ENCODE peak calls at places on chromosomes 3 and 15, in four cellular contexts. One of them, this sample, is unnamed.

GRCh38 chr15:64222573-64223361 is 59.9 kb upstream of the PPIB start:
- DNase-seq in trophoblast cell: no peak
- DNase-seq in IMR-90: peak; percentile 32
- DNase-seq in neuronal stem cell: no peak
- DNase-seq in this sample: no peak

GRCh38 chr15:58551764-58552504 is 120.1 kb downstream of the LIPC start:
- DNase-seq in neuronal stem cell: no peak
- DNase-seq in IMR-90: peak; percentile 96
- DNase-seq in trophoblast cell: peak; percentile 55
- DNase-seq in this sample: peak; percentile 96

GRCh38 chr15:69853572-69853971 is 244.1 kb downstream of the TLE3 start:
- DNase-seq in trophoblast cell: peak; percentile 95
- DNase-seq in IMR-90: peak; percentile 84
- DNase-seq in neuronal stem cell: no peak
- DNase-seq in this sample: peak; percentile 98

GRCh38 chr3:160842021-160843005 is 86.3 kb downstream of the PPM1L start:
- DNase-seq in IMR-90: no peak
- DNase-seq in trophoblast cell: peak; percentile 65
- DNase-seq in neuronal stem cell: no peak
- DNase-seq in this sample: no peak

GRCh38 chr3:195259146-195259563 is 11.8 kb downstream of the XXYLT1 start:
- DNase-seq in IMR-90: peak; percentile 32
- DNase-seq in neuronal stem cell: no peak
- DNase-seq in trophoblast cell: no peak
- DNase-seq in this sample: peak; percentile 72

GRCh38 chr15:73142802-73143762 is 90.8 kb downstream of the NEO1 start:
- DNase-seq in IMR-90: no peak
- DNase-seq in neuronal stem cell: no peak
- DNase-seq in trophoblast cell: no peak
- DNase-seq in this sample: no peak

GRCh38 chr15:77386626-77387025 is 33.3 kb downstream of the PEAK1 start:
- DNase-seq in trophoblast cell: no peak
- DNase-seq in neuronal stem cell: no peak
- DNase-seq in IMR-90: no peak
- DNase-seq in this sample: no peak

GRCh38 chr15:23411841-23412240 is 35.2 kb downstream of the GOLGA6L2 start:
- DNase-seq in IMR-90: no peak
- DNase-seq in trophoblast cell: no peak
- DNase-seq in neuronal stem cell: no peak
- DNase-seq in this sample: no peak

GRCh38 chr15:88218557-88219214 is 37.9 kb downstream of the NTRK3 start:
- DNase-seq in IMR-90: no peak
- DNase-seq in trophoblast cell: no peak
- DNase-seq in neuronal stem cell: no peak
- DNase-seq in this sample: no peak

GRCh38 chr3:79019137-79019923 is 748.5 kb downstream of the ROBO1 start:
- DNase-seq in trophoblast cell: peak; percentile 5
- DNase-seq in neuronal stem cell: peak; percentile 81
- DNase-seq in IMR-90: peak; percentile 93
- DNase-seq in this sample: peak; percentile 95

GRCh38 chr3:55332191-55332590 is 154.9 kb downstream of the WNT5A start:
- DNase-seq in trophoblast cell: no peak
- DNase-seq in IMR-90: no peak
- DNase-seq in neuronal stem cell: no peak
- DNase-seq in this sample: no peak

GRCh38 chr3:146163584-146163983 is 2.6 kb upstream of the PLOD2 start:
- DNase-seq in trophoblast cell: no peak
- DNase-seq in neuronal stem cell: no peak
- DNase-seq in IMR-90: peak; percentile 94
- DNase-seq in this sample: peak; percentile 64

GRCh38 chr3:152241142-152242067 is 27.3 kb upstream of the MBNL1 start:
- DNase-seq in IMR-90: no peak
- DNase-seq in neuronal stem cell: no peak
- DNase-seq in trophoblast cell: no peak
- DNase-seq in this sample: peak; percentile 31

GRCh38 chr3:67692621-67693020 is 38.2 kb upstream of the SUCLG2 start:
- DNase-seq in trophoblast cell: peak; percentile 58
- DNase-seq in neuronal stem cell: no peak
- DNase-seq in IMR-90: no peak
- DNase-seq in this sample: peak; percentile 56

GRCh38 chr15:93130111-93130510 is 41.1 kb upstream of the RGMA start:
- DNase-seq in neuronal stem cell: no peak
- DNase-seq in trophoblast cell: no peak
- DNase-seq in IMR-90: no peak
- DNase-seq in this sample: no peak

GRCh38 chr3:2826453-2826852 is 283.7 kb downstream of the IL5RA start:
- DNase-seq in IMR-90: no peak
- DNase-seq in trophoblast cell: no peak
- DNase-seq in neuronal stem cell: no peak
- DNase-seq in this sample: no peak

GRCh38 chr3:39082652-39083313 is 24.6 kb downstream of the GORASP1 start:
- DNase-seq in neuronal stem cell: no peak
- DNase-seq in trophoblast cell: no peak
- DNase-seq in IMR-90: no peak
- DNase-seq in this sample: no peak

GRCh38 chr15:80780416-80781221 is 1.4 kb downstream of the CEMIP start:
- DNase-seq in neuronal stem cell: peak; percentile 79
- DNase-seq in IMR-90: peak; percentile 62
- DNase-seq in trophoblast cell: no peak
- DNase-seq in this sample: peak; percentile 74

GRCh38 chr15:92339361-92339760 is 54.3 kb upstream of the ST8SIA2 start:
- DNase-seq in neuronal stem cell: no peak
- DNase-seq in IMR-90: no peak
- DNase-seq in trophoblast cell: no peak
- DNase-seq in this sample: no peak

GRCh38 chr3:13513051-13513912 is 33.2 kb downstream of the HDAC11 start:
- DNase-seq in trophoblast cell: peak; percentile 49
- DNase-seq in neuronal stem cell: no peak
- DNase-seq in IMR-90: peak; percentile 17
- DNase-seq in this sample: no peak

GRCh38 chr3:126636436-126636835 is 18.5 kb downstream of the TXNRD3 start:
- DNase-seq in IMR-90: no peak
- DNase-seq in neuronal stem cell: no peak
- DNase-seq in trophoblast cell: no peak
- DNase-seq in this sample: no peak

DNA sequence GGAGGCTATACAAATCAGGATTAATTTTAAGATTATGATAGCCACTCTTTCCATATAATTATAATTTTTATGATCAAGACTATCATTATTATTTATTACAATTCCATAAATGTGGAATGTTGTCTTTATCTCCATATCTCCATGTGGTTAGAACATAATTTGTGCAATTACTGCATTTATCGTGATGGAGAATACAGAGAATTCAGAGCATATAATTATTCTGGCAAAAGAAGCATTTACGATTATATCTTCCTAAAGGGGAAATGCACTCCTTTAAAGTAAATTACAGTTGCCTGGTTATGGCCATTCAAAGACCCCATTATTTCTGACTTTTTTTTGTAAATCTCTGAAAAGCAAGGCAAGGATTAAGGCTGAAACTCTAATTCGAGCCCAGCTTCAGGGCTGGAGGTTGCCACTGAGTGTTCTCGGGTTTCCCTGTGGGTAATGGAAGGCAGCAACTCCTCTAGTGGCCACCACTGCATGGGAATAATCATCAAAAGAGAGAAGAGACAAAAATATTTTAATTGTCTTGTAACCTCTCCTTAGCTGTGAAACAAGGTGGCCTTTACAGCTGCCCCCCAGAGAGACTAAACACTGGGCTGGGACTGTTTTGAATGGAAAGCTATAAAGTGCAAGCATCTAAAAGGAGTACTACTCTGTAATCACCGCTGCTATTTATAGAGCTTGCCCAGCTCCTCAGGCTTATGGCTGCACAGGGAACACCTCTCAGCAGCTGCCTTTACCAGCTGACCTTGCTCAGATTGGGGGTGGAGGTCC is 59.8 kb upstream of the PRTG start:
- DNase-seq in trophoblast cell: no peak
- DNase-seq in IMR-90: no peak
- DNase-seq in neuronal stem cell: no peak
- DNase-seq in this sample: no peak
- H3K14ac ChIP-seq in trophoblast cell: no peak overlapping the region
- H3K14ac ChIP-seq in IMR-90: no peak overlapping the region
- H3K14ac ChIP-seq in neuronal stem cell: no peak overlapping the region
- H3K14ac ChIP-seq in this sample: no peak overlapping the region

GRCh38 chr3:43619593-43619992 is 2.2 kb downstream of the ANO10 start:
- DNase-seq in trophoblast cell: no peak
- DNase-seq in IMR-90: no peak
- DNase-seq in neuronal stem cell: no peak
- DNase-seq in this sample: no peak

GRCh38 chr3:43621406-43621973 is 321 bp downstream of the ANO10 start:
- DNase-seq in IMR-90: no peak
- DNase-seq in neuronal stem cell: no peak
- DNase-seq in trophoblast cell: no peak
- DNase-seq in this sample: no peak

GRCh38 chr3:43620953-43621405 is 832 bp downstream of the ANO10 start:
- DNase-seq in IMR-90: peak; percentile 22
- DNase-seq in neuronal stem cell: no peak
- DNase-seq in trophoblast cell: no peak
- DNase-seq in this sample: peak; percentile 41

GRCh38 chr3:43624619-43625305 is 3.0 kb upstream of the ANO10 start:
- DNase-seq in neuronal stem cell: no peak
- DNase-seq in trophoblast cell: peak; percentile 66
- DNase-seq in IMR-90: no peak
- DNase-seq in this sample: no peak

DNA sequence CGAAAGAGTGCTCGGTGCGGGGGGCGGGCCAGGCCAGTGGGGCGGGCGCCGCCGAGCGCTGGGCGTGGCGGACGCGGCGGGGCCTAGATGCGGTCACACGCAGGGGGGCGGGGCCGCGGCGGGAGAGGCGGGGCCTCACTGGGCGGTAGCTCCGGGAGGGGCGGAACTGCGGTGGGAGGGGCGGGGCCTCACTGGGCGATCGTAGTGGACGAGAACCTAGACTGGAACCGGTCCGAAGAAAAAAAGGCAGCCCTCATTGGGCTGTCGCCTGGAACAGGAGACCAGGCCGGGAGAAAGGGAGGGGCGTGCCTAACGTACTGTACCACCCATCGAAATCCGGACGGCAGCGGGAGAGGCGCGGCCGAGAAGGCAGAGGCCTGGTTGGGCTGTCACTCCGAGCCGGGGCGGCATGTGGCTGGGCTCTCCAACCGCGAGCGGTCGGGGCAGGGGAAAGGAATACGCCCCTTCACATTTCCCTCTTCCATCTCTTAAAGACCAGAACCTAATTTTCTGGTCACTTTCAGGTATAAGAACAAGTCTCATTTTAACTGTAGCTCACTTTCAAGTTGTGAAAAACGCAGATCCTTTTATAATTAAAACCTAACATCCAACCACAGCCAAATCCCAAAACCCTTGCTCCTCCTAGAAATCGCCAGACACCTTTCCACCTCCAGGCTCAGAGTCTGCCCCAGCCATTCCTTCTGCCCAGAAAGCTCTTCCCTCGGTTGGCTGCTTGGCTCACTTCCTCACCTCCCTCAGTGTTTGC is at the start of gene ANO10:
- DNase-seq in neuronal stem cell: peak; percentile 97
- DNase-seq in IMR-90: peak; percentile 99
- DNase-seq in trophoblast cell: peak; percentile 99
- DNase-seq in this sample: peak; percentile 99
- H3K14ac ChIP-seq in neuronal stem cell: peak within 1 kb of the TSS; percentile 94
- H3K14ac ChIP-seq in IMR-90: peak within 1 kb of the TSS; percentile 89
- H3K14ac ChIP-seq in trophoblast cell: peak within 1 kb of the TSS; percentile 74
- H3K14ac ChIP-seq in this sample: peak within 1 kb of the TSS; percentile 8

GRCh38 chr3:136149569-136150136 is 46.5 kb downstream of the MSL2 start:
- DNase-seq in trophoblast cell: no peak
- DNase-seq in neuronal stem cell: no peak
- DNase-seq in IMR-90: peak; percentile 61
- DNase-seq in this sample: peak; percentile 36

GRCh38 chr3:136152176-136152843 is 43.8 kb downstream of the MSL2 start:
- DNase-seq in IMR-90: no peak
- DNase-seq in trophoblast cell: no peak
- DNase-seq in neuronal stem cell: no peak
- DNase-seq in this sample: no peak

GRCh38 chr3:136152963-136153362 is 43.2 kb downstream of the MSL2 start:
- DNase-seq in IMR-90: no peak
- DNase-seq in neuronal stem cell: no peak
- DNase-seq in trophoblast cell: no peak
- DNase-seq in this sample: no peak

GRCh38 chr3:136146981-136147729 is 49.0 kb downstream of the MSL2 start:
- DNase-seq in neuronal stem cell: no peak
- DNase-seq in trophoblast cell: no peak
- DNase-seq in IMR-90: no peak
- DNase-seq in this sample: no peak

GRCh38 chr3:136151219-136151618 is 44.9 kb downstream of the MSL2 start:
- DNase-seq in IMR-90: no peak
- DNase-seq in neuronal stem cell: no peak
- DNase-seq in trophoblast cell: no peak
- DNase-seq in this sample: no peak
- H3K14ac ChIP-seq in IMR-90: peak overlapping the region; percentile 14
- H3K14ac ChIP-seq in neuronal stem cell: no peak overlapping the region
- H3K14ac ChIP-seq in trophoblast cell: no peak overlapping the region
- H3K14ac ChIP-seq in this sample: no peak overlapping the region

GRCh38 chr15:100994597-100995446 is 75.7 kb downstream of the LRRK1 start:
- DNase-seq in trophoblast cell: peak; percentile 70
- DNase-seq in IMR-90: no peak
- DNase-seq in neuronal stem cell: no peak
- DNase-seq in this sample: no peak
- H3K14ac ChIP-seq in trophoblast cell: no peak overlapping the region
- H3K14ac ChIP-seq in IMR-90: no peak overlapping the region
- H3K14ac ChIP-seq in neuronal stem cell: peak overlapping the region; percentile 84
- H3K14ac ChIP-seq in this sample: no peak overlapping the region

GRCh38 chr3:29827756-29828155 is 546.9 kb downstream of the RBMS3 start:
- DNase-seq in neuronal stem cell: no peak
- DNase-seq in IMR-90: peak; percentile 70
- DNase-seq in trophoblast cell: no peak
- DNase-seq in this sample: peak; percentile 62

GRCh38 chr3:29826712-29827111 is 545.8 kb downstream of the RBMS3 start:
- DNase-seq in trophoblast cell: no peak
- DNase-seq in neuronal stem cell: no peak
- DNase-seq in IMR-90: no peak
- DNase-seq in this sample: no peak

GRCh38 chr3:29823233-29823632 is 542.4 kb downstream of the RBMS3 start:
- DNase-seq in IMR-90: no peak
- DNase-seq in trophoblast cell: no peak
- DNase-seq in neuronal stem cell: no peak
- DNase-seq in this sample: no peak

GRCh38 chr3:29822051-29822450 is 541.2 kb downstream of the RBMS3 start:
- DNase-seq in IMR-90: peak; percentile 86
- DNase-seq in trophoblast cell: no peak
- DNase-seq in neuronal stem cell: no peak
- DNase-seq in this sample: peak; percentile 66
- H3K14ac ChIP-seq in IMR-90: no peak overlapping the region
- H3K14ac ChIP-seq in trophoblast cell: no peak overlapping the region
- H3K14ac ChIP-seq in neuronal stem cell: no peak overlapping the region
- H3K14ac ChIP-seq in this sample: no peak overlapping the region

GRCh38 chr15:39273805-39274411 is 307.0 kb upstream of the THBS1 start:
- DNase-seq in trophoblast cell: no peak
- DNase-seq in IMR-90: peak; percentile 44
- DNase-seq in neuronal stem cell: no peak
- DNase-seq in this sample: no peak

GRCh38 chr15:39279331-39279730 is 301.5 kb upstream of the THBS1 start:
- DNase-seq in neuronal stem cell: no peak
- DNase-seq in IMR-90: peak; percentile 69
- DNase-seq in trophoblast cell: no peak
- DNase-seq in this sample: no peak

GRCh38 chr15:39272901-39273300 is 308.0 kb upstream of the THBS1 start:
- DNase-seq in neuronal stem cell: no peak
- DNase-seq in trophoblast cell: no peak
- DNase-seq in IMR-90: no peak
- DNase-seq in this sample: no peak

GRCh38 chr15:39270976-39271375 is 309.9 kb upstream of the THBS1 start:
- DNase-seq in neuronal stem cell: no peak
- DNase-seq in trophoblast cell: peak; percentile 5
- DNase-seq in IMR-90: peak; percentile 98
- DNase-seq in this sample: peak; percentile 95

GRCh38 chr15:39275066-39275465 is 305.8 kb upstream of the THBS1 start:
- DNase-seq in neuronal stem cell: no peak
- DNase-seq in IMR-90: no peak
- DNase-seq in trophoblast cell: no peak
- DNase-seq in this sample: no peak
- H3K14ac ChIP-seq in neuronal stem cell: no peak overlapping the region
- H3K14ac ChIP-seq in IMR-90: peak overlapping the region; percentile 61
- H3K14ac ChIP-seq in trophoblast cell: no peak overlapping the region
- H3K14ac ChIP-seq in this sample: peak overlapping the region; percentile 23